ENCODE peak calls at places on chromosome 16, in nine cellular contexts. One of them, this sample, is unnamed.

GRCh38 chr16:86664518-86665318 is 86.4 kb downstream of the FOXL1 start:
- DNase-seq in SHP77: no peak
- DNase-seq in NCI-H774: no peak
- DNase-seq in effector CD4-positive, alpha-beta T cell: no peak
- DNase-seq in fibroblast of pulmonary artery: peak; percentile 94
- DNase-seq in left colon: peak; percentile 64
- DNase-seq in HS-5: peak; percentile 81
- DNase-seq in SJCRH30: peak; percentile 30
- DNase-seq in NCI-H187: no peak
- DNase-seq in this sample: no peak

GRCh38 chr16:322476-323143 is 29.9 kb downstream of the AXIN1 start:
- DNase-seq in SHP77: no peak
- DNase-seq in NCI-H774: no peak
- DNase-seq in effector CD4-positive, alpha-beta T cell: no peak
- DNase-seq in fibroblast of pulmonary artery: no peak
- DNase-seq in left colon: no peak
- DNase-seq in HS-5: no peak
- DNase-seq in SJCRH30: no peak
- DNase-seq in NCI-H187: no peak
- DNase-seq in this sample: no peak

GRCh38 chr16:12171206-12171605 is 194.7 kb downstream of the SNX29 start:
- DNase-seq in SHP77: no peak
- DNase-seq in NCI-H774: no peak
- DNase-seq in effector CD4-positive, alpha-beta T cell: no peak
- DNase-seq in fibroblast of pulmonary artery: no peak
- DNase-seq in left colon: no peak
- DNase-seq in HS-5: no peak
- DNase-seq in SJCRH30: no peak
- DNase-seq in NCI-H187: no peak
- DNase-seq in this sample: no peak

GRCh38 chr16:13957197-13958078 is 37.5 kb downstream of the ERCC4 start:
- DNase-seq in SHP77: peak; percentile 65
- DNase-seq in NCI-H774: peak; percentile 30
- DNase-seq in effector CD4-positive, alpha-beta T cell: no peak
- DNase-seq in fibroblast of pulmonary artery: peak; percentile 87
- DNase-seq in left colon: peak; percentile 76
- DNase-seq in HS-5: peak; percentile 88
- DNase-seq in SJCRH30: peak; percentile 90
- DNase-seq in NCI-H187: no peak
- DNase-seq in this sample: peak; percentile 78

GRCh38 chr16:60013076-60013475 is 1279.0 kb upstream of the GOT2 start:
- DNase-seq in SHP77: no peak
- DNase-seq in NCI-H774: no peak
- DNase-seq in effector CD4-positive, alpha-beta T cell: no peak
- DNase-seq in fibroblast of pulmonary artery: no peak
- DNase-seq in left colon: no peak
- DNase-seq in HS-5: no peak
- DNase-seq in SJCRH30: no peak
- DNase-seq in NCI-H187: no peak
- DNase-seq in this sample: no peak

GRCh38 chr16:57167951-57168350 is 17.9 kb downstream of the PSME3IP1 start:
- DNase-seq in SHP77: peak; percentile 7
- DNase-seq in NCI-H774: no peak
- DNase-seq in effector CD4-positive, alpha-beta T cell: no peak
- DNase-seq in fibroblast of pulmonary artery: peak; percentile 90
- DNase-seq in left colon: no peak
- DNase-seq in HS-5: peak; percentile 23
- DNase-seq in SJCRH30: no peak
- DNase-seq in NCI-H187: no peak
- DNase-seq in this sample: no peak

GRCh38 chr16:35631261-35631945 is 2172.0 kb downstream of the TP53TG3F start:
- DNase-seq in SHP77: no peak
- DNase-seq in NCI-H774: no peak
- DNase-seq in effector CD4-positive, alpha-beta T cell: no peak
- DNase-seq in fibroblast of pulmonary artery: no peak
- DNase-seq in left colon: no peak
- DNase-seq in HS-5: no peak
- DNase-seq in SJCRH30: no peak
- DNase-seq in NCI-H187: no peak
- DNase-seq in this sample: no peak

GRCh38 chr16:1330260-1330914 is 3.1 kb upstream of the BAIAP3 start:
- DNase-seq in SHP77: no peak
- DNase-seq in NCI-H774: no peak
- DNase-seq in effector CD4-positive, alpha-beta T cell: no peak
- DNase-seq in fibroblast of pulmonary artery: no peak
- DNase-seq in left colon: no peak
- DNase-seq in HS-5: no peak
- DNase-seq in SJCRH30: no peak
- DNase-seq in NCI-H187: peak; percentile 45
- DNase-seq in this sample: no peak

GRCh38 chr16:56281256-56281805 is 90.0 kb downstream of the GNAO1 start:
- DNase-seq in SHP77: no peak
- DNase-seq in NCI-H774: peak; percentile 40
- DNase-seq in effector CD4-positive, alpha-beta T cell: no peak
- DNase-seq in fibroblast of pulmonary artery: no peak
- DNase-seq in left colon: no peak
- DNase-seq in HS-5: no peak
- DNase-seq in SJCRH30: no peak
- DNase-seq in NCI-H187: no peak
- DNase-seq in this sample: no peak

GRCh38 chr16:88505405-88506082 is 52.5 kb downstream of the ZFPM1 start:
- DNase-seq in SHP77: peak; percentile 90
- DNase-seq in NCI-H774: peak; percentile 20
- DNase-seq in effector CD4-positive, alpha-beta T cell: peak; percentile 58
- DNase-seq in fibroblast of pulmonary artery: peak; percentile 24
- DNase-seq in left colon: peak; percentile 85
- DNase-seq in HS-5: no peak
- DNase-seq in SJCRH30: peak; percentile 58
- DNase-seq in NCI-H187: peak; percentile 44
- DNase-seq in this sample: peak; percentile 66

GRCh38 chr16:54766355-54766754 is 164.3 kb upstream of the IRX5 start:
- DNase-seq in SHP77: no peak
- DNase-seq in NCI-H774: no peak
- DNase-seq in effector CD4-positive, alpha-beta T cell: no peak
- DNase-seq in fibroblast of pulmonary artery: no peak
- DNase-seq in left colon: no peak
- DNase-seq in HS-5: no peak
- DNase-seq in SJCRH30: no peak
- DNase-seq in NCI-H187: no peak
- DNase-seq in this sample: no peak

GRCh38 chr16:56068816-56069215 is 122.5 kb upstream of the GNAO1 start:
- DNase-seq in SHP77: no peak
- DNase-seq in NCI-H774: no peak
- DNase-seq in effector CD4-positive, alpha-beta T cell: no peak
- DNase-seq in fibroblast of pulmonary artery: no peak
- DNase-seq in left colon: no peak
- DNase-seq in HS-5: no peak
- DNase-seq in SJCRH30: no peak
- DNase-seq in NCI-H187: no peak
- DNase-seq in this sample: no peak

GRCh38 chr16:75591001-75591852 is 25.0 kb downstream of the GABARAPL2 start:
- DNase-seq in SHP77: no peak
- DNase-seq in NCI-H774: no peak
- DNase-seq in effector CD4-positive, alpha-beta T cell: no peak
- DNase-seq in fibroblast of pulmonary artery: peak; percentile 83
- DNase-seq in left colon: peak; percentile 37
- DNase-seq in HS-5: no peak
- DNase-seq in SJCRH30: no peak
- DNase-seq in NCI-H187: no peak
- DNase-seq in this sample: peak; percentile 75

GRCh38 chr16:68539704-68540370 is 746 bp downstream of the ZFP90 start:
- DNase-seq in SHP77: no peak
- DNase-seq in NCI-H774: no peak
- DNase-seq in effector CD4-positive, alpha-beta T cell: no peak
- DNase-seq in fibroblast of pulmonary artery: no peak
- DNase-seq in left colon: no peak
- DNase-seq in HS-5: no peak
- DNase-seq in SJCRH30: peak; percentile 17
- DNase-seq in NCI-H187: no peak
- DNase-seq in this sample: peak; percentile 45

GRCh38 chr16:56195151-56195550 is 3.9 kb downstream of the GNAO1 start:
- DNase-seq in SHP77: no peak
- DNase-seq in NCI-H774: no peak
- DNase-seq in effector CD4-positive, alpha-beta T cell: no peak
- DNase-seq in fibroblast of pulmonary artery: no peak
- DNase-seq in left colon: no peak
- DNase-seq in HS-5: no peak
- DNase-seq in SJCRH30: no peak
- DNase-seq in NCI-H187: peak; percentile 9
- DNase-seq in this sample: no peak

GRCh38 chr16:86490859-86491642 is 19.3 kb upstream of the FOXF1 start:
- DNase-seq in SHP77: peak; percentile 35
- DNase-seq in NCI-H774: no peak
- DNase-seq in effector CD4-positive, alpha-beta T cell: no peak
- DNase-seq in fibroblast of pulmonary artery: no peak
- DNase-seq in left colon: peak; percentile 3
- DNase-seq in HS-5: no peak
- DNase-seq in SJCRH30: no peak
- DNase-seq in NCI-H187: no peak
- DNase-seq in this sample: no peak

GRCh38 chr16:58462997-58463891 is 36.7 kb upstream of the NDRG4 start:
- DNase-seq in SHP77: no peak
- DNase-seq in NCI-H774: no peak
- DNase-seq in effector CD4-positive, alpha-beta T cell: no peak
- DNase-seq in fibroblast of pulmonary artery: no peak
- DNase-seq in left colon: no peak
- DNase-seq in HS-5: no peak
- DNase-seq in SJCRH30: no peak
- DNase-seq in NCI-H187: no peak
- DNase-seq in this sample: peak; percentile 59

GRCh38 chr16:49492090-49492801 is 118.6 kb downstream of the C16orf78 start:
- DNase-seq in SHP77: no peak
- DNase-seq in NCI-H774: peak; percentile 37
- DNase-seq in effector CD4-positive, alpha-beta T cell: no peak
- DNase-seq in fibroblast of pulmonary artery: peak; percentile 12
- DNase-seq in left colon: no peak
- DNase-seq in HS-5: no peak
- DNase-seq in SJCRH30: peak; percentile 50
- DNase-seq in NCI-H187: no peak
- DNase-seq in this sample: peak; percentile 66

GRCh38 chr16:53530046-53530445 is 27.0 kb upstream of the AKTIP start:
- DNase-seq in SHP77: peak; percentile 58
- DNase-seq in NCI-H774: peak; percentile 31
- DNase-seq in effector CD4-positive, alpha-beta T cell: no peak
- DNase-seq in fibroblast of pulmonary artery: no peak
- DNase-seq in left colon: no peak
- DNase-seq in HS-5: no peak
- DNase-seq in SJCRH30: peak; percentile 81
- DNase-seq in NCI-H187: no peak
- DNase-seq in this sample: no peak

GRCh38 chr16:8903004-8903403 is 20.9 kb downstream of the LITAFD start:
- DNase-seq in SHP77: no peak
- DNase-seq in NCI-H774: no peak
- DNase-seq in effector CD4-positive, alpha-beta T cell: no peak
- DNase-seq in fibroblast of pulmonary artery: no peak
- DNase-seq in left colon: no peak
- DNase-seq in HS-5: no peak
- DNase-seq in SJCRH30: no peak
- DNase-seq in NCI-H187: no peak
- DNase-seq in this sample: no peak

GRCh38 chr16:75402821-75403475 is 30.4 kb downstream of the CFDP1 start:
- DNase-seq in SHP77: peak; percentile 9
- DNase-seq in NCI-H774: no peak
- DNase-seq in effector CD4-positive, alpha-beta T cell: no peak
- DNase-seq in fibroblast of pulmonary artery: peak; percentile 72
- DNase-seq in left colon: no peak
- DNase-seq in HS-5: peak; percentile 38
- DNase-seq in SJCRH30: no peak
- DNase-seq in NCI-H187: no peak
- DNase-seq in this sample: no peak

GRCh38 chr16:2365895-2366294 is 25.4 kb upstream of the ABCA3 start:
- DNase-seq in SHP77: no peak
- DNase-seq in NCI-H774: no peak
- DNase-seq in effector CD4-positive, alpha-beta T cell: no peak
- DNase-seq in fibroblast of pulmonary artery: peak; percentile 64
- DNase-seq in left colon: no peak
- DNase-seq in HS-5: peak; percentile 10
- DNase-seq in SJCRH30: no peak
- DNase-seq in NCI-H187: no peak
- DNase-seq in this sample: no peak

GRCh38 chr16:48877946-48878345 is 268.0 kb upstream of the N4BP1 start:
- DNase-seq in SHP77: no peak
- DNase-seq in NCI-H774: no peak
- DNase-seq in effector CD4-positive, alpha-beta T cell: no peak
- DNase-seq in fibroblast of pulmonary artery: no peak
- DNase-seq in left colon: no peak
- DNase-seq in HS-5: no peak
- DNase-seq in SJCRH30: no peak
- DNase-seq in NCI-H187: no peak
- DNase-seq in this sample: no peak

GRCh38 chr16:6016530-6017184 is 919.1 kb upstream of the EEF2KMT start:
- DNase-seq in SHP77: peak; percentile 1
- DNase-seq in NCI-H774: no peak
- DNase-seq in effector CD4-positive, alpha-beta T cell: no peak
- DNase-seq in fibroblast of pulmonary artery: peak; percentile 4
- DNase-seq in left colon: no peak
- DNase-seq in HS-5: no peak
- DNase-seq in SJCRH30: peak; percentile 20
- DNase-seq in NCI-H187: no peak
- DNase-seq in this sample: no peak

GRCh38 chr16:81593481-81593880 is 148.9 kb downstream of the CMIP start:
- DNase-seq in SHP77: no peak
- DNase-seq in NCI-H774: no peak
- DNase-seq in effector CD4-positive, alpha-beta T cell: no peak
- DNase-seq in fibroblast of pulmonary artery: no peak
- DNase-seq in left colon: no peak
- DNase-seq in HS-5: no peak
- DNase-seq in SJCRH30: no peak
- DNase-seq in NCI-H187: no peak
- DNase-seq in this sample: no peak

GRCh38 chr16:49608801-49609200 is 235.2 kb downstream of the C16orf78 start:
- DNase-seq in SHP77: no peak
- DNase-seq in NCI-H774: no peak
- DNase-seq in effector CD4-positive, alpha-beta T cell: no peak
- DNase-seq in fibroblast of pulmonary artery: peak; percentile 68
- DNase-seq in left colon: no peak
- DNase-seq in HS-5: no peak
- DNase-seq in SJCRH30: peak; percentile 34
- DNase-seq in NCI-H187: no peak
- DNase-seq in this sample: no peak

This sample was measured in Right ventricle myocardium superior.